ENCODE peak calls at places on chromosome 17, in four cellular contexts. One of them, this sample, is unnamed.

GRCh38 chr17:38584350-38584925 is 21.3 kb downstream of the SRCIN1 start:
- DNase-seq in C1 segment of cervical spinal cord: peak; percentile 54
- DNase-seq in WERI-Rb-1: peak; percentile 66
- DNase-seq in substantia nigra: peak; percentile 65
- DNase-seq in this sample: peak; percentile 71

GRCh38 chr17:12118617-12119016 is 97.9 kb downstream of the MAP2K4 start:
- DNase-seq in C1 segment of cervical spinal cord: no peak
- DNase-seq in WERI-Rb-1: no peak
- DNase-seq in substantia nigra: no peak
- DNase-seq in this sample: no peak

GRCh38 chr17:69539781-69540319 is 125.4 kb downstream of the MAP2K6 start:
- DNase-seq in C1 segment of cervical spinal cord: no peak
- DNase-seq in WERI-Rb-1: no peak
- DNase-seq in substantia nigra: no peak
- DNase-seq in this sample: no peak

GRCh38 chr17:31390748-31391495 is 553 bp upstream of the RAB11FIP4 start:
- DNase-seq in C1 segment of cervical spinal cord: no peak
- DNase-seq in WERI-Rb-1: no peak
- DNase-seq in substantia nigra: no peak
- DNase-seq in this sample: no peak

GRCh38 chr17:52158450-52159042 is at the start of gene CA10:
- DNase-seq in C1 segment of cervical spinal cord: no peak
- DNase-seq in WERI-Rb-1: peak; percentile 87
- DNase-seq in substantia nigra: no peak
- DNase-seq in this sample: no peak

GRCh38 chr17:34485999-34486398 is 93.4 kb upstream of the TMEM132E start:
- DNase-seq in C1 segment of cervical spinal cord: no peak
- DNase-seq in WERI-Rb-1: no peak
- DNase-seq in substantia nigra: no peak
- DNase-seq in this sample: no peak

GRCh38 chr17:64707077-64707591 is 45.0 kb upstream of the SMURF2 start:
- DNase-seq in C1 segment of cervical spinal cord: peak; percentile 39
- DNase-seq in WERI-Rb-1: peak; percentile 42
- DNase-seq in substantia nigra: peak; percentile 3
- DNase-seq in this sample: peak; percentile 77

GRCh38 chr17:79212150-79213087 is 137.8 kb downstream of the ENGASE start:
- DNase-seq in C1 segment of cervical spinal cord: no peak
- DNase-seq in WERI-Rb-1: no peak
- DNase-seq in substantia nigra: no peak
- DNase-seq in this sample: no peak

GRCh38 chr17:37083461-37083860 is 134.7 kb downstream of the AATF start:
- DNase-seq in C1 segment of cervical spinal cord: no peak
- DNase-seq in WERI-Rb-1: no peak
- DNase-seq in substantia nigra: no peak
- DNase-seq in this sample: peak; percentile 55